ENCODE peak calls at places on chromosome 20, in four cellular contexts. P is naive thymus-derived CD4-positive, alpha-beta T cell; X is thoracic aorta; W is endothelial cell of umbilical vein. S is an unnamed sample.

GRCh38 chr20:1710484-1710883 is 52.9 kb upstream of the SIRPG start:
- DNase-seq in P (no peak), X (no peak), W (no peak), S (no peak)

GRCh38 chr20:43262341-43262740 is 72.6 kb upstream of the PTPRT start:
- DNase-seq in P (no peak), X (no peak), W (no peak), S (no peak)

GRCh38 chr20:11047559-11047958 is 373.8 kb upstream of the JAG1 start:
- DNase-seq in P (no peak), X (no peak), W (no peak), S (no peak)

GRCh38 chr20:57040924-57041323 is 225.5 kb downstream of the BMP7 start:
- DNase-seq in P (no peak), X (no peak), W (no peak), S (no peak)

GRCh38 chr20:59177266-59178250 is 13.9 kb downstream of the ZNF831 start:
- DNase-seq in P (peak; percentile 28), X (no peak), W (no peak), S (peak; percentile 81)

GRCh38 chr20:31717478-31717946 is 5.2 kb downstream of the BCL2L1 start:
- DNase-seq in P (peak; percentile 19), X (no peak), W (no peak), S (peak; percentile 12)

GRCh38 chr20:8721098-8721497 is 347.8 kb upstream of the PLCB4 start:
- DNase-seq in P (peak; percentile 31), X (no peak), W (peak; percentile 72), S (peak; percentile 32)

GRCh38 chr20:44614525-44614924 is 32.1 kb downstream of the PKIG start:
- DNase-seq in P (no peak), X (no peak), W (no peak), S (no peak)

GRCh38 chr20:60254901-60255411 is 296.7 kb downstream of the CDH26 start:
- DNase-seq in P (no peak), X (no peak), W (no peak), S (no peak)

GRCh38 chr20:15674253-15675145 is 898.7 kb downstream of the KIF16B start:
- DNase-seq in P (no peak), X (no peak), W (no peak), S (no peak)

GRCh38 chr20:17798601-17799000 is 98.8 kb downstream of the BANF2 start:
- DNase-seq in P (no peak), X (no peak), W (no peak), S (no peak)

GRCh38 chr20:13081877-13082276 is 73.1 kb downstream of the SPTLC3 start:
- DNase-seq in P (no peak), X (no peak), W (no peak), S (no peak)

GRCh38 chr20:11972478-11972877 is 54.8 kb downstream of the BTBD3 start:
- DNase-seq in P (no peak), X (no peak), W (no peak), S (no peak)

GRCh38 chr20:18077157-18077556 is 19.4 kb upstream of the OVOL2 start:
- DNase-seq in P (no peak), X (no peak), W (no peak), S (no peak)

GRCh38 chr20:11373391-11373790 is 544.3 kb upstream of the BTBD3 start:
- DNase-seq in P (no peak), X (no peak), W (no peak), S (no peak)

GRCh38 chr20:58723628-58723984 is 31.0 kb downstream of the NPEPL1 start:
- DNase-seq in P (no peak), X (no peak), W (no peak), S (no peak)

GRCh38 chr20:25470045-25470444 is 62.6 kb downstream of the GINS1 start:
- DNase-seq in P (peak; percentile 68), X (no peak), W (peak; percentile 36), S (peak; percentile 49)

GRCh38 chr20:48819089-48819488 is 8.7 kb downstream of the PREX1 start:
- DNase-seq in P (no peak), X (no peak), W (no peak), S (no peak)

GRCh38 chr20:22861990-22862389 is 173.1 kb upstream of the SSTR4 start:
- DNase-seq in P (no peak), X (no peak), W (peak; percentile 74), S (no peak)

GRCh38 chr20:22449115-22449973 is 135.0 kb downstream of the FOXA2 start:
- DNase-seq in P (no peak), X (no peak), W (no peak), S (no peak)

GRCh38 chr20:13013411-13013810 is 4.6 kb downstream of the SPTLC3 start:
- DNase-seq in P (no peak), X (no peak), W (no peak), S (no peak)

GRCh38 chr20:18657575-18657974 is 69.7 kb downstream of the DTD1 start:
- DNase-seq in P (no peak), X (no peak), W (no peak), S (no peak)

GRCh38 chr20:44599715-44600114 is 17.3 kb downstream of the PKIG start:
- DNase-seq in P (no peak), X (no peak), W (no peak), S (no peak)

GRCh38 chr20:52104546-52105044 is 87.0 kb downstream of the ZFP64 start:
- DNase-seq in P (no peak), X (no peak), W (peak; percentile 36), S (no peak)

GRCh38 chr20:14550655-14551054 is 213.2 kb upstream of the FLRT3 start:
- DNase-seq in P (no peak), X (no peak), W (no peak), S (no peak)

GRCh38 chr20:7722564-7722963 is 217.7 kb downstream of the HAO1 start:
- DNase-seq in P (no peak), X (no peak), W (peak; percentile 68), S (no peak)

GRCh38 chr20:37624963-37625362 is 68.9 kb upstream of the CTNNBL1 start:
- DNase-seq in P (no peak), X (no peak), W (no peak), S (no peak)

GRCh38 chr20:46307139-46307998 is 929 bp downstream of the CDH22 start:
- DNase-seq in P (peak; percentile 79), X (no peak), W (peak; percentile 22), S (peak; percentile 71)

GRCh38 chr20:10527781-10528180 is 92.7 kb downstream of the SLX4IP start:
- DNase-seq in P (no peak), X (no peak), W (no peak), S (no peak)

GRCh38 chr20:58697201-58697866 is 4.7 kb downstream of the NPEPL1 start:
- DNase-seq in P (no peak), X (no peak), W (no peak), S (no peak)

GRCh38 chr20:64032706-64033624 is 3.0 kb upstream of the C20orf204 start:
- DNase-seq in P (no peak), X (no peak), W (no peak), S (no peak)

GRCh38 chr20:52078289-52078688 is 113.3 kb downstream of the ZFP64 start:
- DNase-seq in P (no peak), X (no peak), W (no peak), S (no peak)

GRCh38 chr20:2261105-2261504 is 34.7 kb upstream of the TGM3 start:
- DNase-seq in P (no peak), X (no peak), W (no peak), S (no peak)

GRCh38 chr20:43751167-43752050 is 24.6 kb upstream of the GTSF1L start:
- DNase-seq in P (no peak), X (no peak), W (no peak), S (peak; percentile 94)

GRCh38 chr20:5893052-5893451 is 57.3 kb downstream of the TRMT6 start:
- DNase-seq in P (no peak), X (no peak), W (no peak), S (no peak)

GRCh38 chr20:5400164-5400762 is 83.5 kb upstream of the PROKR2 start:
- DNase-seq in P (no peak), X (no peak), W (peak; percentile 15), S (peak; percentile 3)

GRCh38 chr20:16951876-16952275 is 203.7 kb downstream of the OTOR start:
- DNase-seq in P (no peak), X (no peak), W (no peak), S (no peak)

GRCh38 chr20:20362774-20363435 is 5.0 kb upstream of the INSM1 start:
- DNase-seq in P (no peak), X (no peak), W (no peak), S (no peak)

GRCh38 chr20:20364747-20365558 is 3.0 kb upstream of the INSM1 start:
- DNase-seq in P (no peak), X (no peak), W (no peak), S (no peak)

GRCh38 chr20:20365593-20365992 is 2.3 kb upstream of the INSM1 start:
- DNase-seq in P (no peak), X (no peak), W (no peak), S (no peak)

GRCh38 chr20:20364016-20364746 is 3.7 kb upstream of the INSM1 start:
- DNase-seq in P (no peak), X (no peak), W (no peak), S (no peak)

GRCh38 chr20:20363449-20364015 is 4.4 kb upstream of the INSM1 start:
- DNase-seq in P (no peak), X (no peak), W (no peak), S (no peak)
- H3K27ac ChIP-seq in P (no peak overlapping the region), X (no peak overlapping the region), W (no peak overlapping the region), S (no peak overlapping the region)

DNA sequence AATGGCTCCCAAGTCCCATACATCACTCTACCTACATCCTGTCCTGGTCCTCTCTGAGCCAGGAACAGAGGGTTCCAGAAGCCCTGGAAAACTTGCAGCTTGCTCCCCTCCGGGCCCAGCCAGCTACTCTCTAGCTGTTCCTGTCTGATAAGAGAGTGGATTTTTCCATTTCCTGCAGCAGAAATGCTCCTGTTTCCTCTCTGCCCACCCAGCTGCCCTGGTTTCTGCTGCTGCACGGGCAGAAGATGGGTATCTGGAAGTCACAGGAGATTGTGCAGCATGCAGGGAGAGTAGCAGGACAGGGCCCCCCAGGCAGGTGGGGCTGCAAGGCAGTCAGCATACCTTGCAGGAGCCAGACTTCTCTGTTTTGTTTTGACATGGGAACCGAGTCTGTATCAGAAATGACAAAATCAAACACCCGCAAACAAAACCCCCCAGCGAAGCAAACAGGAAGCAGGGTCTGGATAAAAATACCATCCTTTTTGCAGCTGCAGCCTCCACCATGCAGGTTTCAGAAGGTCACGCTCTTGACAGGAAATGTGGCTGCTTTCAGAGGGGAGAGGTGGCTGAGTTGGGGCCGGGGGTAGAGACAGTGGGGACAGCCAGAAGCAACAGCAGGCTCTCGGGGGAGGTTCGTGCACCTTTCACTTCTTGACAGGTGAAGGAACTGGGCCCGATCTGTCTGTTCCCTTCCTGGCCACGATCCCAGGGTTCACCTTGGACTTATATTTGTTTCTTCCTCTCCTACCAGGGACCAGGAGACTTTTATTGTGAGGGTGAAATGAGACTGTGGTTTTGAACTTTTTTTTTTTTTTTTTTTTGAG is 50.8 kb upstream of the FAM83D start:
- DNase-seq in P (peak; percentile 53), X (no peak), W (peak; percentile 92), S (peak; percentile 82)
- H3K27ac ChIP-seq in P (peak overlapping the region; percentile 65), X (no peak overlapping the region), W (peak overlapping the region; percentile 54), S (peak overlapping the region; percentile 81)

DNA sequence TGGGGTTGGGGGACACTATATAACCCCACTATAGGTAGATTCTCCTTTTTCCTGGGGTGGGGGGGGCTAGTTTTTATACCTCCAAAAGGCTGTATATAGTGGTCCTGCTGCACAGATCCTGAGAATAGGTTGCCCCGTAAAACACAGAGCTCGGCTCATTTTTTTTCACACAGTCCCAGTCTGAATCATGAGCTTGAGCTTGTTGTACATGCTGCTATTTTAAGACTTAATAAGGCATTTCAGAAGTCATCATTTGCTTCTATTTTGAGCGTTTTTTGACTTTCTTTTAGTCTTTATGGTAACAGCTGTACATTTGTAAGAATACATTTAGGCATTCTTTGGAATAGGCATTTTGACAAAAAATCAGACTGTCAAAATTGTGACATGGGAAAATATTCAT is 30.5 kb downstream of the SLC9A8 start:
- DNase-seq in P (no peak), X (no peak), W (no peak), S (no peak)
- H3K27ac ChIP-seq in P (no peak overlapping the region), X (peak overlapping the region; percentile 63), W (no peak overlapping the region), S (no peak overlapping the region)

GRCh38 chr20:53926428-53927028 is 143.9 kb downstream of the BCAS1 start:
- DNase-seq in P (no peak), X (no peak), W (peak; percentile 96), S (no peak)
- H3K27ac ChIP-seq in P (no peak overlapping the region), X (peak overlapping the region; percentile 21), W (peak overlapping the region; percentile 77), S (no peak overlapping the region)